ENCODE peak calls at places on chromosome 14, in six cellular contexts. One of them, this sample, is unnamed.

GRCh38 chr14:66600416-66600815 is 92.5 kb downstream of the GPHN start:
- DNase-seq in AML-193: no peak
- DNase-seq in progenitor cell of endocrine pancreas: no peak
- DNase-seq in Jurkat, Clone E6-1: no peak
- DNase-seq in AG08395: no peak
- DNase-seq in HT-29: no peak
- DNase-seq in this sample: no peak

GRCh38 chr14:55129086-55129427 is at the start of gene LGALS3:
- DNase-seq in AML-193: no peak
- DNase-seq in AG08395: peak
- DNase-seq in HT-29: peak
- DNase-seq in Jurkat, Clone E6-1: no peak
- DNase-seq in progenitor cell of endocrine pancreas: peak
- DNase-seq in this sample: peak

GRCh38 chr14:53946404-53947400 is 9.9 kb downstream of the BMP4 start:
- DNase-seq in AML-193: no peak
- DNase-seq in AG08395: no peak
- DNase-seq in progenitor cell of endocrine pancreas: peak
- DNase-seq in HT-29: peak
- DNase-seq in Jurkat, Clone E6-1: no peak
- DNase-seq in this sample: no peak

GRCh38 chr14:102344084-102344483 is 18.6 kb downstream of the CINP start:
- DNase-seq in HT-29: no peak
- DNase-seq in progenitor cell of endocrine pancreas: no peak
- DNase-seq in Jurkat, Clone E6-1: no peak
- DNase-seq in AML-193: no peak
- DNase-seq in AG08395: no peak
- DNase-seq in this sample: no peak

GRCh38 chr14:41699506-41699905 is 92.8 kb downstream of the LRFN5 start:
- DNase-seq in AG08395: no peak
- DNase-seq in progenitor cell of endocrine pancreas: no peak
- DNase-seq in Jurkat, Clone E6-1: no peak
- DNase-seq in HT-29: no peak
- DNase-seq in AML-193: no peak
- DNase-seq in this sample: no peak

GRCh38 chr14:52349731-52350130 is 35.6 kb downstream of the PTGER2 start:
- DNase-seq in AG08395: no peak
- DNase-seq in AML-193: no peak
- DNase-seq in HT-29: no peak
- DNase-seq in progenitor cell of endocrine pancreas: no peak
- DNase-seq in Jurkat, Clone E6-1: no peak
- DNase-seq in this sample: no peak

GRCh38 chr14:23307687-23308644 is 1.3 kb downstream of the BCL2L2 start:
- DNase-seq in HT-29: no peak
- DNase-seq in AG08395: no peak
- DNase-seq in Jurkat, Clone E6-1: no peak
- DNase-seq in progenitor cell of endocrine pancreas: no peak
- DNase-seq in AML-193: no peak
- DNase-seq in this sample: no peak

GRCh38 chr14:102213984-102214658 is 74.4 kb downstream of the WDR20 start:
- DNase-seq in AML-193: no peak
- DNase-seq in HT-29: no peak
- DNase-seq in progenitor cell of endocrine pancreas: no peak
- DNase-seq in AG08395: no peak
- DNase-seq in Jurkat, Clone E6-1: no peak
- DNase-seq in this sample: no peak

GRCh38 chr14:90419200-90419599 is 22.4 kb downstream of the CALM1 start:
- DNase-seq in Jurkat, Clone E6-1: no peak
- DNase-seq in progenitor cell of endocrine pancreas: no peak
- DNase-seq in AML-193: no peak
- DNase-seq in AG08395: peak
- DNase-seq in HT-29: peak
- DNase-seq in this sample: no peak

GRCh38 chr14:55097894-55098560 is 31.0 kb upstream of the LGALS3 start:
- DNase-seq in Jurkat, Clone E6-1: no peak
- DNase-seq in progenitor cell of endocrine pancreas: no peak
- DNase-seq in AG08395: no peak
- DNase-seq in AML-193: no peak
- DNase-seq in HT-29: peak
- DNase-seq in this sample: no peak

This sample was measured in OCI-M1.